ENCODE peak calls at places on chromosomes 12 and 14, in seven cellular contexts. J is OCI-LY7; N is IMR-90; Z is testis; F is CD4-positive, CD25-positive, alpha-beta regulatory T cell; T is Karpas-422; Y is pancreas. E is an unnamed sample.

GRCh38 chr14:71905031-71905430 is 27.2 kb upstream of the RGS6 start:
- DNase-seq in Y (no peak), Z (no peak), N (no peak), J (no peak), T (no peak), F (no peak), E (no peak)

GRCh38 chr14:85475113-85475512 is 54.8 kb upstream of the FLRT2 start:
- DNase-seq in N (no peak), F (no peak), Y (no peak), T (no peak), J (no peak), Z (no peak), E (no peak)

GRCh38 chr14:50388256-50388931 is 8.3 kb downstream of the CDKL1 start:
- DNase-seq in Y (peak; percentile 74), T (no peak), F (no peak), J (no peak), N (no peak), Z (peak; percentile 63), E (no peak)

GRCh38 chr12:119181944-119182343 is 3.2 kb downstream of the HSPB8 start:
- DNase-seq in N (no peak), J (no peak), F (no peak), Y (no peak), T (no peak), Z (no peak), E (no peak)

GRCh38 chr12:74538491-74539258 is 1.0 kb downstream of the ATXN7L3B start:
- DNase-seq in Z (no peak), J (peak; percentile 76), Y (no peak), N (no peak), F (peak; percentile 14), T (peak; percentile 64), E (no peak)

GRCh38 chr14:100345711-100346110 is 22.6 kb downstream of the SLC25A47 start:
- DNase-seq in Y (no peak), Z (no peak), F (no peak), N (no peak), J (no peak), T (no peak), E (no peak)

GRCh38 chr14:42174357-42174756 is 567.7 kb downstream of the LRFN5 start:
- DNase-seq in Y (no peak), N (no peak), F (no peak), Z (no peak), J (no peak), T (no peak), E (no peak)

GRCh38 chr12:112559784-112560183 is 141.0 kb downstream of the PTPN11 start:
- DNase-seq in Z (no peak), N (peak; percentile 7), Y (no peak), J (no peak), T (peak; percentile 52), F (no peak), E (no peak)

GRCh38 chr12:25994252-25994651 is 35.8 kb downstream of the RASSF8 start:
- DNase-seq in Z (no peak), F (no peak), T (no peak), J (no peak), Y (no peak), N (peak; percentile 96), E (no peak)

GRCh38 chr12:24062642-24063245 is 113.3 kb upstream of the SOX5 start:
- DNase-seq in T (no peak), Y (no peak), F (no peak), N (no peak), J (no peak), Z (no peak), E (no peak)

GRCh38 chr12:92178340-92178739 is 32.7 kb upstream of the BTG1 start:
- DNase-seq in Y (no peak), F (no peak), Z (no peak), T (no peak), N (no peak), J (no peak), E (no peak)

DNA sequence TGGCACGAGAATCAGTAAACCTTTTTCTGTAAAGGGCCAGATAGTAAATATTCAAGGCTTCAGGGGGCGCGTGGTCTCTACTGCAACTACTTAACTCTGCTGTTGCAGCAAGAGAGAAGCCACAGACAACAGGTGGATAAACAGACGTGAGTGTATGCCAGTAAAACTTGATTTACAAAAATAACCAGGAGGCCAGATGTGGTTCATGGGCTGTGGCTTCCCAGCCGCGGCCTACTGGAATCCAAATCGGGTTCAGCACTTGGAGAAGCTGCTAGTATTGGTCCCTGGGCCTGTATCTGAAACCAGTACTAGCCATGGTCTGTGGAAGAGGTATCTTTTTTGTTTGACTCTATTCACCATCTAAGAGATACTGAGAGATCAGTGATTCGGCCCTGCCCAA is 13.3 kb downstream of the PPP2R5C start:
- DNase-seq in J (peak; percentile 77), F (no peak), T (peak; percentile 63), Z (no peak), Y (no peak), N (no peak), E (no peak)
- H3K4me1 ChIP-seq in J (peaks cover 84% of the 10 kb centered on the region), F (no peaks in the 10 kb centered on the region), T (peaks cover 70% of the 10 kb centered on the region), Z (peaks cover 7% of the 10 kb centered on the region), Y (no peaks in the 10 kb centered on the region), N (no peaks in the 10 kb centered on the region), E (no peaks in the 10 kb centered on the region)

DNA sequence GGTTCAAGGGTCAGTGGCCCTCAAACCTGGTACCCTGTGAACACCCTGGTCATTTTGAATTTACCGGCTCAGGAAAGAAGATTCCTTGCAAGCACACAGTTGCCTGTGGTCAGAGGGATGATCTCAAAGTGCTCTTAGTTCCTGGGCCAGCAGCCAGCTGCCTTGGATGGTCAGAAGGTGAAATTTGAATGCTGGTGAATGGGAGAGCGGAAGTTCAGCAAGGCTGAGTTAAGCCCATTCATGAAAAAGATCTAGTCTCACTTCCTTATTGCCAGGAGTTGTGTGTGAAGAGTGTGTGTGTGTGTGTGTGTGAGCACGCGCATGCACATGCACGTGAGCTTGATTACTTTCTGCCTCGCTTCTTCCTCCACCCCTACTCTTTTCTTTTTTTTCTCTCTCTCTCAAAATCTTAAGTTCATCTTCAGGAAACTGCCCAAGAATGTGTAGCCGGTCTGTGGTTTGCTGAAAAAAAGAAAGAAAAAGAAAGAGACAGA is 155.5 kb upstream of the CCND2 start:
- DNase-seq in Y (no peak), F (no peak), N (peak; percentile 64), J (peak; percentile 74), Z (peak; percentile 54), T (peak; percentile 91), E (no peak)
- H3K4me1 ChIP-seq in Y (no peaks in the 10 kb centered on the region), F (peaks cover 52% of the 10 kb centered on the region), N (peaks cover 17% of the 10 kb centered on the region), J (peaks cover 18% of the 10 kb centered on the region), Z (peaks cover 4% of the 10 kb centered on the region), T (peaks cover 37% of the 10 kb centered on the region), E (no peaks in the 10 kb centered on the region)

DNA sequence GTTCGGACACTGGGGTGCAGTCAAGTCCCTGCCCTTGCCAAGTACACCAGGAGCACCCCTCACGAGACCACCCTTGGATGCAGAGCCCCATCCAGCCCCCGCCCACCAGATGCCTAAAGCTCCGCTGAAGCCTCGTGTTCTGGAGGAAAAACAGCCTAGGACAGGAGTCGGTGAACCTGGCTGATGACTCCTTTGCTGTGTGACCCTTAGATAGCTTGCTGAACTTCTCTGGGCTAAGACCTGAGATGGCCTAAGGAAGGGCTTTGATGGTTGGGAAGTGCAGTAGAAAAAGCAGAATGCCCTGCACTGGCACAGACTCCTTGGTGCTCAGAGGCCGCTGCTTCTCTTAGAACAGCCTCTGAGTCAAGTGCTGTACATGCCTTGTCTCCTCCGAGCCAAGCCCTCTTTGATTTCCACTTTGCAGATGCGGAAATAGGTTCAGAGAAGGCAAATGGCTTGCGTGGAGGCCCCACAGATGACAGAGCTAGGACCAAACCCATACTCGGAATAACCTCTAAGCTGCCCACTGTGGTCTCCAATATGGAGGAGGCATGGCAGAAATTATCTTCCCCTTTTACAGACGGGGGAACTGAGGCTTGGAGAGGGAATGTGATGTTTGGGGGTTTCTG is 52.3 kb downstream of the MVK start:
- DNase-seq in F (no peak), Z (no peak), Y (no peak), N (no peak), T (no peak), J (no peak), E (no peak)
- H3K4me1 ChIP-seq in F (no peaks in the 10 kb centered on the region), Z (no peaks in the 10 kb centered on the region), Y (no peaks in the 10 kb centered on the region), N (no peaks in the 10 kb centered on the region), T (no peaks in the 10 kb centered on the region), J (no peaks in the 10 kb centered on the region), E (no peaks in the 10 kb centered on the region)

DNA sequence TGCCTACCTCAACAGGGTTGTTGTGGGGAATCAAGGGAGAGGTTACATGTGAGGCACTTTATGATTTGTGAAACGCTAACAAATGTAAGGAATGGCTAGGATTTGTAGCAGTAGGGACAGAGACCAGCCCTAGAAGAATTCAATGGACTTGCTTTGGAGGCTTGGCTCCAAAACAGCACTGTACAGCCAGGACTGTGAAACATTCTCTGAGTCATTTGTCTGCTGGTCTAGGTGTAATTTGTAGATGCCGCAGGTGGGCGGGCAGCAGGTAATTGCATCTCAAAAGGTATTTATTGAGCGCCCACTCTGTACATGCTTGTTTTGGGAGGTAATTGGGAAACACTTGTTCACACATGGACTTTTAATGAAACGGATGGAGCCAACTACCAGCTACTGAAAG is 11.4 kb downstream of the SLC7A8 start:
- DNase-seq in T (no peak), Y (no peak), J (no peak), Z (no peak), F (no peak), N (no peak), E (no peak)
- H3K4me1 ChIP-seq in T (no peaks in the 10 kb centered on the region), Y (no peaks in the 10 kb centered on the region), J (peaks cover 9% of the 10 kb centered on the region), Z (peaks cover 23% of the 10 kb centered on the region), F (no peaks in the 10 kb centered on the region), N (no peaks in the 10 kb centered on the region), E (no peaks in the 10 kb centered on the region)

GRCh38 chr14:21044106-21044618 is 2.0 kb downstream of the RNASE7 start:
- DNase-seq in N (no peak), Z (no peak), Y (no peak), T (no peak), F (no peak), J (no peak), E (no peak)
- H3K4me1 ChIP-seq in N (peaks cover 2% of the 10 kb centered on the region), Z (peaks cover 17% of the 10 kb centered on the region), Y (peaks cover 10% of the 10 kb centered on the region), T (no peaks in the 10 kb centered on the region), F (peaks cover 4% of the 10 kb centered on the region), J (no peaks in the 10 kb centered on the region), E (peaks cover 8% of the 10 kb centered on the region)

DNA sequence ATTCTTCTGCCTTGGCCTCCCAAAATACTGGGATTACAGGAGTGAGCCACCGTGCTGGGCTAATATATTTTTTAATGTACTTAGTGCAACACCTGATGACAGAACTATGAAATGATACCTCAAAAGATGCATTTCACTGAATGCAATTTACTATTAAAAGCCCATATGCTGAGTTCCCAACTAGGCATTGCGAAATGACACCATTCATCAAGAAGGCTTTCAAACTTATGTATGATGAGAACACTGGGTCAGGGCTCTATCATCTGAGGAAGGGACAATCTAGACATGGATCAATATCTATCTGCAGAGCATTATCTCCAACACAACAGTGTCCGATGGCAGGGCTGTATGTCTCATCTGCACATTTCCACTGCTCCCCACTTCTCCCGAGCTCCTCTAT is 7.1 kb upstream of the GCH1 start:
- DNase-seq in T (no peak), J (no peak), F (no peak), N (no peak), Y (no peak), Z (no peak), E (no peak)
- H3K4me1 ChIP-seq in T (no peaks in the 10 kb centered on the region), J (no peaks in the 10 kb centered on the region), F (no peaks in the 10 kb centered on the region), N (no peaks in the 10 kb centered on the region), Y (no peaks in the 10 kb centered on the region), Z (no peaks in the 10 kb centered on the region), E (no peaks in the 10 kb centered on the region)